ENCODE peak calls at places on chromosome 1, in nine cellular contexts. C is glutamatergic neuron; L is T-cell; T is CD4-positive, alpha-beta T cell; E is GM13977; Z is HT-29; F is neuronal stem cell; B is activated T-helper 1 cell treated with Interleukin-2 at 50 U/mL for 16 hours; S is nucleus accumbens. I is an unnamed sample.

GRCh38 chr1:108592030-108592759 is 32.3 kb downstream of the EEIG2 start:
- DNase-seq in F (no peak), S (no peak), E (no peak), C (no peak), L (no peak), T (no peak), Z (peak), B (no peak), I (no peak)

GRCh38 chr1:7406641-7407546 is 364.2 kb upstream of the VAMP3 start:
- DNase-seq in L (no peak), E (no peak), T (no peak), S (no peak), Z (no peak), B (no peak), F (no peak), C (no peak), I (no peak)

GRCh38 chr1:156086256-156086662 is 4.0 kb upstream of the MEX3A start:
- DNase-seq in E (no peak), C (no peak), F (no peak), T (no peak), L (no peak), B (no peak), Z (no peak), S (no peak), I (no peak)

GRCh38 chr1:234295626-234296025 is 77.6 kb upstream of the COA6 start:
- DNase-seq in T (no peak), E (no peak), B (no peak), L (no peak), Z (no peak), S (no peak), F (no peak), C (no peak), I (no peak)

GRCh38 chr1:117757668-117758067 is 151.8 kb downstream of the TENT5C start:
- DNase-seq in L (no peak), E (no peak), B (no peak), C (no peak), Z (no peak), F (no peak), S (no peak), T (no peak), I (no peak)

GRCh38 chr1:95854457-95854856 is 620.4 kb downstream of the RWDD3 start:
- DNase-seq in F (no peak), C (no peak), T (no peak), B (no peak), L (no peak), Z (no peak), E (no peak), S (no peak), I (no peak)

GRCh38 chr1:228987736-228988506 is 252.6 kb downstream of the RHOU start:
- DNase-seq in B (no peak), S (no peak), T (no peak), L (no peak), Z (no peak), C (no peak), F (no peak), E (no peak), I (no peak)

GRCh38 chr1:204915856-204916485 is 45.3 kb downstream of the NFASC start:
- DNase-seq in F (no peak), Z (no peak), E (no peak), B (no peak), S (no peak), T (no peak), L (no peak), C (no peak), I (no peak)

GRCh38 chr1:4121834-4122512 is 221.9 kb upstream of the C1orf174 start:
- DNase-seq in T (no peak), L (no peak), C (no peak), F (no peak), S (no peak), Z (no peak), B (no peak), E (no peak), I (no peak)